ENCODE peak calls at places on chromosomes 7 and 10, in four cellular contexts. One of them, this sample, is unnamed.

GRCh38 chr10:98172495-98172894 is 38.0 kb downstream of the R3HCC1L start:
- DNase-seq in K562: no peak
- DNase-seq in HepG2: no peak
- DNase-seq in GM12878: no peak
- DNase-seq in this sample: no peak

GRCh38 chr7:84746347-84746746 is 440.5 kb downstream of the SEMA3D start:
- DNase-seq in HepG2: no peak
- DNase-seq in GM12878: no peak
- DNase-seq in K562: no peak
- DNase-seq in this sample: no peak

GRCh38 chr10:17430647-17431355 is 23.6 kb downstream of the ST8SIA6 start:
- DNase-seq in HepG2: peak; percentile 30
- DNase-seq in GM12878: no peak
- DNase-seq in K562: peak; percentile 51
- DNase-seq in this sample: peak; percentile 76

GRCh38 chr10:5514226-5514881 is 10.4 kb upstream of the CALML3 start:
- DNase-seq in HepG2: no peak
- DNase-seq in K562: no peak
- DNase-seq in GM12878: no peak
- DNase-seq in this sample: no peak

GRCh38 chr10:47264797-47265281 is 35.2 kb upstream of the GDF10 start:
- DNase-seq in HepG2: peak; percentile 51
- DNase-seq in K562: no peak
- DNase-seq in GM12878: no peak
- DNase-seq in this sample: no peak

GRCh38 chr10:129244757-129245156 is 222.3 kb upstream of the MGMT start:
- DNase-seq in HepG2: no peak
- DNase-seq in K562: no peak
- DNase-seq in GM12878: no peak
- DNase-seq in this sample: no peak

GRCh38 chr10:15172306-15172840 is 3.9 kb upstream of the NMT2 start:
- DNase-seq in GM12878: no peak
- DNase-seq in K562: no peak
- DNase-seq in HepG2: no peak
- DNase-seq in this sample: no peak

GRCh38 chr10:5464521-5464920 is 34.8 kb downstream of the CALML5 start:
- DNase-seq in K562: no peak
- DNase-seq in GM12878: no peak
- DNase-seq in HepG2: no peak
- DNase-seq in this sample: no peak

GRCh38 chr7:11747715-11748485 is 84.1 kb downstream of the THSD7A start:
- DNase-seq in HepG2: no peak
- DNase-seq in K562: no peak
- DNase-seq in GM12878: no peak
- DNase-seq in this sample: no peak

GRCh38 chr7:40880581-40880980 is 745.8 kb downstream of the SUGCT start:
- DNase-seq in GM12878: no peak
- DNase-seq in K562: no peak
- DNase-seq in HepG2: no peak
- DNase-seq in this sample: no peak

GRCh38 chr7:134685250-134685649 is 38.6 kb downstream of the BPGM start:
- DNase-seq in K562: no peak
- DNase-seq in HepG2: no peak
- DNase-seq in GM12878: no peak
- DNase-seq in this sample: no peak

GRCh38 chr7:37354661-37355131 is 94.0 kb downstream of the ELMO1 start:
- DNase-seq in K562: peak; percentile 33
- DNase-seq in GM12878: no peak
- DNase-seq in HepG2: no peak
- DNase-seq in this sample: peak; percentile 24

GRCh38 chr10:75083972-75084833 is 27.3 kb upstream of the SAMD8 start:
- DNase-seq in HepG2: no peak
- DNase-seq in GM12878: no peak
- DNase-seq in K562: no peak
- DNase-seq in this sample: no peak

GRCh38 chr10:77939561-77940001 is 13.0 kb upstream of the DLG5 start:
- DNase-seq in GM12878: no peak
- DNase-seq in K562: no peak
- DNase-seq in HepG2: no peak
- DNase-seq in this sample: no peak

GRCh38 chr10:24383681-24384106 is 174.8 kb downstream of the KIAA1217 start:
- DNase-seq in HepG2: peak; percentile 63
- DNase-seq in GM12878: peak; percentile 86
- DNase-seq in K562: peak; percentile 76
- DNase-seq in this sample: peak; percentile 83

DNA sequence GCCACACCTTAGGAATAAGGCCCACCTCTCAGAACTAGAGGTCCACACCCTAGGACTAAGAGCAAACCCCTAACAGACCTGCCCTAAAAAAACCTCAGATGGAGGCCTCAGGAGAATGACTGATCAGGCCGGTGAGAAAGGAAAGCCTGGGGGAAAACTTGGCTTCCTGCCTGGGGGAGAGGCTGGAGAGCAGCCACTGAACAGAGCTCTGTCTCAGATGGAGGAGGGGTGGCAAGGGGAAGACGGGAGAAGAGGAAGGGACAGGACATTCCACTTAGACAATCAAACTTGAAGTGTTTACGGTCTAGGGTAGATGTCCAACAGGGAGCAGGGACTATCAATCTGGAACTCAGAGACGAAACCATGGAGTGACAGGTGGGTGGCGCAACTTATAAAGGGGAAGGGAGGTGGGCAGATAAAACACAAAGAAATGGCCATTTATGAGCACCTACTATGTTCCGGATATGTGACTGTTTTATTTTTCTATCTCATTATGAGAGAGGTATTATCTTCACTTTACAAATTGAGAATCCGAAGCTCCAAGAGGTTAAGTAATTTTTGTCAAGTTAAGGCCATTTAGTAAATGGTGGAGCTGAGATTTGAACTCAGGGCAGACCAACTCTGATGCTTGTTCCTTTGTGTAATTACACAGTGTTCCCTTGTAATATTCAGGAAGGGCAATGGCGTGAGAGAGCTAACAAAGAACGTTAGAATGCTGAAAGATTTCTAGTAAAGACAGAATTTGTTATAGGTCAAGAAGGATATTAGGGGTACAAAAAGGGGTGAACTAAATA is 82.6 kb downstream of the DNMBP start:
- DNase-seq in K562: no peak
- DNase-seq in HepG2: peak; percentile 15
- DNase-seq in GM12878: no peak
- DNase-seq in this sample: no peak
- TF ChIP-seq CREM in K562: no peak
- TF ChIP-seq CREM in HepG2: no peak
- TF ChIP-seq CREM in GM12878: no peak
- TF ChIP-seq CREM in this sample: no peak

GRCh38 chr7:149564340-149565095 is 66.9 kb upstream of the ZNF746 start:
- DNase-seq in K562: no peak
- DNase-seq in HepG2: no peak
- DNase-seq in GM12878: no peak
- DNase-seq in this sample: no peak

GRCh38 chr7:149568218-149568617 is 70.6 kb upstream of the ZNF746 start:
- DNase-seq in K562: no peak
- DNase-seq in GM12878: no peak
- DNase-seq in HepG2: no peak
- DNase-seq in this sample: no peak

GRCh38 chr7:149569025-149569725 is 71.6 kb upstream of the ZNF746 start:
- DNase-seq in HepG2: no peak
- DNase-seq in K562: no peak
- DNase-seq in GM12878: no peak
- DNase-seq in this sample: no peak

GRCh38 chr7:149565096-149565382 is 67.4 kb upstream of the ZNF746 start:
- DNase-seq in K562: no peak
- DNase-seq in HepG2: no peak
- DNase-seq in GM12878: no peak
- DNase-seq in this sample: no peak

DNA sequence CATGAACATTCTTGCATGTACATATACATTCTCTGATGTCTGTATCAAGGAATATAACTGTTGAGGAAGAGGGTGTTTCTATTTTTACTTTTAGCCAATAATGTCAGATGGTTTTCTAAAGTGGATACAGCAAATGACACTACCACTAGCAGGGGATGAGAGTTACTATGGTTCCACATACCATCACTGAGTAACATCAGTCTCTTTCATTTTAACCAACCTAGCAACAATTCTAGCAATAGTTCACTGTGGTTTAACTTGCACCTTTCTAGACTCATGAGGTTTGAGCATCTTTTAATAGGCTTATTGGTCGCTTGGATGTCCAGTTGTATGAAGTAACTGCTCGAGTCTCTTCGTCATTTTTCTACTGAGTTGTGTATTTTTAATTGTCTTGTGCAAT is 68.5 kb upstream of the ZNF746 start:
- DNase-seq in GM12878: no peak
- DNase-seq in HepG2: no peak
- DNase-seq in K562: no peak
- DNase-seq in this sample: no peak
- TF ChIP-seq CREM in GM12878: no peak
- TF ChIP-seq CREM in HepG2: no peak
- TF ChIP-seq CREM in K562: no peak
- TF ChIP-seq CREM in this sample: no peak

DNA sequence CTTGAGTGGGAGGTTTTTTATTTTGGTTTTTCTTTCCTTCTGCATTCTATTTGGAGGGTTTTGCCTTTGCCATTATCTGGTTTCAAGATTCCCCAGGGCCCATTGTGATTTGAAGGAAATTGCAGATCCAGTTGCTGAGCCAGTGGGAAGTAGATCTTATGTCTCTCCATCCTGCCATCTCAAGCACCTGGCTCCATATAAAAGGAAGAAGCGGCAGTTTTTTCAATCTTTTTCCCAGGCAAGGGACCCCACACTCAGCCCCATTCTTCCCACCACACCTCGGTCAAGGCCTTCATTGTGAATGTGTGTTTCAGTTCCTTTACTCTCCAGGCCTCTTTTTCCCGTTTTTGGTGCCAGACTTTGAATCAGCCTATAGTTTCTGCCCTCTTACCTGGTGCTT is 95.8 kb downstream of the MYO3A start:
- DNase-seq in GM12878: no peak
- DNase-seq in HepG2: no peak
- DNase-seq in K562: no peak
- DNase-seq in this sample: no peak
- TF ChIP-seq CREM in GM12878: no peak
- TF ChIP-seq CREM in HepG2: no peak
- TF ChIP-seq CREM in K562: no peak
- TF ChIP-seq CREM in this sample: no peak

DNA sequence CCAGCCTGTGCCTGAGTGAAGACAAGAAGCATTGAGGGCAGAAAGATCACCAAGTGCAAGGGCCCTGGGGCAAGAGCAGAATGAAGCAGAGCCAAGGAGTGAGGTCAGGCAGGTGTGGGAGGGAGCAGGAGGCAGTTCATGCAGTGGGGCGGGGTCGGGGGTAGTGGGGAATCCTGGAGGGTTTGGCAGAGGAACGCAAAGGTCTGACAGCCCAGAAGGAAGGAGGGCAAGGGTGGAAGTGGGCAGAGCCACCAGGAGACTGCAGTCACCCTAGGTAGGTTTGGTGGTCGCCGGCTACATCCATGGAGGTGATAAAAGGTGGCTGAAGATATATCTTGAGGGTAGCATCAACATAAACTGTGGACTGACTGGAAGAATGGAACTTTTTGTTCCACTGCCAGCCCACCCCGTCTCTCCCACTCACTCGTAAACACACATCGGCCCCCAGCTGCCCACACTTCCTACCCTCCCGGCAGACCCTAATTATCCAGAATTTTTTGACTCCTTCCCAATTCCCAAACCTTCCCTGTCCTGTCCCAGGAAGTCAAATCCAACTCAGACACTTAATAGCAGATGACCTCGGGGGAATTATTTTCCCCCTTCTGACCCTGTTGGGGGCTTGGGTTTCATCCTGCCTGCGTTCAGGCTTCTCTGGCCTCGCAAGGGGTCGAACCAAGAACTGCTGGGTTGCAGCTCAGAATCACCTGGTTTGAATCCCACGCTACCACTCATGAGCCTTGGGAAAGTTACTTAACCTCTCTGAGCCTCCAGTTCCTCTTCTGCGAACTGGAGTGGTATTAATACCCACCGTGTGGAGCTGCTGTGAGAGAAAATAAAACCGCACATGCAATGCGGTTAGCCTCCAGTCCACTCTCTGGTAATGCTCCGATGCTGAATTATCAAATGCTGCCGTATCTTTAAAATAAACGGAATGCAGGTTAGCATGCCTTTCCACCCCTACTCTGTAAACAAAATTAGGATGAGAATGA is 172.2 kb downstream of the ARHGAP12 start:
- DNase-seq in HepG2: no peak
- DNase-seq in GM12878: no peak
- DNase-seq in K562: no peak
- DNase-seq in this sample: no peak
- TF ChIP-seq CREM in HepG2: no peak
- TF ChIP-seq CREM in GM12878: no peak
- TF ChIP-seq CREM in K562: no peak
- TF ChIP-seq CREM in this sample: no peak

This sample was measured in WTC11.